ENCODE peak calls at places on chromosomes 13 and 19, in four cellular contexts. J is CD8-positive, alpha-beta T cell; T is thoracic aorta; I is A549. Q is an unnamed sample.

GRCh38 chr19:4645718-4646117 is 6.4 kb downstream of the TNFAIP8L1 start:
- DNase-seq in J (no peak), T (no peak), I (no peak), Q (no peak)

GRCh38 chr13:112680741-112681360 is 9.0 kb upstream of the ATP11A start:
- DNase-seq in J (peak; percentile 25), T (no peak), I (no peak), Q (no peak)

GRCh38 chr13:19062801-19063200 is 118.8 kb downstream of the TUBA3C start:
- DNase-seq in J (no peak), T (no peak), I (no peak), Q (no peak)

GRCh38 chr19:47598407-47599349 is 10.3 kb upstream of the BICRA start:
- DNase-seq in J (no peak), T (peak; percentile 55), I (peak; percentile 98), Q (no peak)

GRCh38 chr13:93375491-93375890 is 148.9 kb downstream of the GPC6 start:
- DNase-seq in J (no peak), T (no peak), I (no peak), Q (no peak)

GRCh38 chr19:33660426-33661160 is 38.8 kb downstream of the CHST8 start:
- DNase-seq in J (no peak), T (no peak), I (no peak), Q (no peak)

GRCh38 chr19:7534531-7534980 is 961 bp upstream of the PNPLA6 start:
- DNase-seq in J (peak; percentile 60), T (peak; percentile 70), I (peak; percentile 80), Q (no peak)

GRCh38 chr19:46299004-46299509 is 2.2 kb downstream of the HIF3A start:
- DNase-seq in J (no peak), T (peak; percentile 74), I (peak; percentile 95), Q (no peak)

GRCh38 chr19:53865523-53865917 is 2.2 kb upstream of the MYADM start:
- DNase-seq in J (no peak), T (no peak), I (peak; percentile 43), Q (no peak)

GRCh38 chr13:101204270-101205011 is 211.9 kb downstream of the NALCN start:
- DNase-seq in J (no peak), T (no peak), I (no peak), Q (no peak)

GRCh38 chr13:75650991-75651390 is 14.9 kb downstream of the LMO7 start:
- DNase-seq in J (no peak), T (no peak), I (no peak), Q (no peak)

GRCh38 chr19:48348039-48348438 is 15.7 kb downstream of the TMEM143 start:
- DNase-seq in J (no peak), T (no peak), I (no peak), Q (no peak)

DNA sequence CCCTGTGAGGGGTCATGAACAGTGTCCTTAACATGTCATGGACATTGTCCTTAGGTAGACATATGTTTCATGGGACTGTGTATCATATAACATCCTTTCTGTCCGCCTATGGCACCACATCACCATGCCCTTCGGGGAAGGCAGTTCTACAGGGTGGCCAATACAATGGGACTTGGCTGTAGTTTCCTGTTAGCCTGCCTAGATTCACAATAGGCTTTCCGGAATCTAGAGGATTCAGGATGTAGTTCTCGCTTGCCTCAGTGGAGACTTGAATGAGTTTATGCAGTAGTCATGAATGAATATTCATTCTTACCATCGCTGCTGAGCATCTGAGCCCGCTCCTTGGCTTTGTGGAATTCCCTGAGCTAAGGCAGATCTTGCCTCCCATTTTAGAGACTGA is 100.5 kb downstream of the DNAJC15 start:
- DNase-seq in J (no peak), T (no peak), I (no peak), Q (no peak)
- H3K27ac ChIP-seq in J (no peak overlapping the region), T (no peak overlapping the region), I (no peak overlapping the region), Q (no peak overlapping the region)

GRCh38 chr19:1082928-1083816 is 12.0 kb downstream of the POLR2E start:
- DNase-seq in J (no peak), T (no peak), I (no peak), Q (no peak)

GRCh38 chr19:1084024-1084868 is 10.9 kb downstream of the POLR2E start:
- DNase-seq in J (no peak), T (no peak), I (no peak), Q (no peak)

GRCh38 chr19:1080360-1081161 is 13.6 kb downstream of the ARHGAP45 start:
- DNase-seq in J (no peak), T (no peak), I (no peak), Q (no peak)

GRCh38 chr19:1081301-1082164 is 13.6 kb downstream of the POLR2E start:
- DNase-seq in J (no peak), T (no peak), I (no peak), Q (no peak)

DNA sequence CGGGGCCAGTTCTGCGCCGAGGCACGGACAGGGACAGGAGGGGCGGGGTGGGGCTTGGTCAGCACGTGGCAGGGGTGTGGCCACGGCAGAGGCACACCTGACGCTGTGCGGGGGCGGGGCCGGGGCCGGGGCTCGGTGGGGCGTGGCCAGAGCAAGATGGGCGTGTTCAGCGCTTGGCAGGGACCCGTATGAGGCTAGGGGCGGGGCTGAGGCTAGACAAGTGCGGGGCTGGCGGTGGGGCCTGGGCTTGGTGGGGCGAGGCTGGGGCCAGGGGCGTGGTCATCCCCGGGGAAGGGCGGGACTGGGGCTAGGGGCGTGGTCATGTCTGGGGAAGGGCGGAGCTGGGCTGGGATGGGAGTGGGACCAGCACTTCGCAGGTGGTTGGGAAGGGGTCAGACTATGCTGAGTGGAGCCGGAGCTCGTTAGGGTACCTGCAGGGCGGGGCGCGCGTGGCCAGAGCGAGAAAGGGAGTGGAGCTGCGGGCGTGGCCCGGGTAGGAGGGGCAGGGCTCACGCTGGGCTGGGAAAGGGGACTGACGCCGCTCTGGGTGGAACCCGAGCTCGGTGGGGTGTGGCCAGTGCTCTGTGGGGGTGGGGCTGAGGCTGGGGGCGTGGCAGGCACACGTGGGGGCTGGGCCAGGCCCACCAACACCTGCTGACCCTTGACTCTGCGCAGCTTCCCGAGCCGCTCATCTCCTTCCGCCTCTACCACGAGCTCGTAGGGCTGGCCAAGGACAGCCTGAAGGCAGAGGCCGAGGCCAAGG is 12.8 kb downstream of the POLR2E start:
- DNase-seq in J (peak; percentile 84), T (no peak), I (peak; percentile 50), Q (no peak)
- H3K4me3 ChIP-seq in J (no peak overlapping the region), T (no peak overlapping the region), I (peak overlapping the region; percentile 35), Q (peak overlapping the region; percentile 45)

GRCh38 chr13:40171566-40171965 is 494.9 kb downstream of the FOXO1 start:
- DNase-seq in J (no peak), T (no peak), I (no peak), Q (no peak)
- H3K4me1 ChIP-seq in J (peaks cover 15% of the 10 kb centered on the region), T (no peaks in the 10 kb centered on the region), I (no peaks in the 10 kb centered on the region), Q (peaks cover 6% of the 10 kb centered on the region)

GRCh38 chr13:30307966-30308290 is 577 bp upstream of the KATNAL1 start:
- DNase-seq in J (no peak), T (no peak), I (no peak), Q (no peak)
- H3K27ac ChIP-seq in J (no peak overlapping the region), T (peak overlapping the region; percentile 91), I (peak overlapping the region; percentile 98), Q (peak overlapping the region; percentile 95)

Q was measured in esophagus squamous epithelium.